ENCODE peak calls at places on chromosome 14, in four cellular contexts. One of them, this sample, is unnamed.

GRCh38 chr14:36057452-36058142 is 118.9 kb downstream of the PTCSC3 start:
- DNase-seq in CD8-positive, alpha-beta T cell: no peak
- DNase-seq in endothelial cell: no peak
- DNase-seq in breast epithelium: no peak
- DNase-seq in this sample: no peak

GRCh38 chr14:68819260-68819691 is 26.4 kb upstream of the ZFP36L1 start:
- DNase-seq in breast epithelium: peak
- DNase-seq in CD8-positive, alpha-beta T cell: no peak
- DNase-seq in endothelial cell: no peak
- DNase-seq in this sample: no peak

GRCh38 chr14:60637490-60638452 is 11.5 kb downstream of the SIX1 start:
- DNase-seq in CD8-positive, alpha-beta T cell: no peak
- DNase-seq in endothelial cell: peak
- DNase-seq in breast epithelium: no peak
- DNase-seq in this sample: no peak

GRCh38 chr14:89391123-89391522 is 25.9 kb downstream of the FOXN3 start:
- DNase-seq in breast epithelium: no peak
- DNase-seq in CD8-positive, alpha-beta T cell: no peak
- DNase-seq in endothelial cell: no peak
- DNase-seq in this sample: no peak

GRCh38 chr14:33259764-33260163 is 321.1 kb downstream of the NPAS3 start:
- DNase-seq in CD8-positive, alpha-beta T cell: no peak
- DNase-seq in endothelial cell: no peak
- DNase-seq in breast epithelium: no peak
- DNase-seq in this sample: no peak

GRCh38 chr14:31933716-31934115 is 143.4 kb upstream of the ARHGAP5 start:
- DNase-seq in breast epithelium: no peak
- DNase-seq in CD8-positive, alpha-beta T cell: no peak
- DNase-seq in endothelial cell: no peak
- DNase-seq in this sample: no peak

GRCh38 chr14:103593577-103593976 is 30.8 kb downstream of the COA8 start:
- DNase-seq in breast epithelium: no peak
- DNase-seq in endothelial cell: peak
- DNase-seq in CD8-positive, alpha-beta T cell: no peak
- DNase-seq in this sample: no peak

GRCh38 chr14:23167006-23167847 is 16.2 kb downstream of the SLC7A8 start:
- DNase-seq in breast epithelium: no peak
- DNase-seq in endothelial cell: no peak
- DNase-seq in CD8-positive, alpha-beta T cell: no peak
- DNase-seq in this sample: no peak

GRCh38 chr14:89137514-89138163 is 279.4 kb downstream of the FOXN3 start:
- DNase-seq in endothelial cell: no peak
- DNase-seq in CD8-positive, alpha-beta T cell: no peak
- DNase-seq in breast epithelium: peak
- DNase-seq in this sample: no peak

GRCh38 chr14:36942522-36943245 is 229.7 kb downstream of the SLC25A21 start:
- DNase-seq in endothelial cell: no peak
- DNase-seq in breast epithelium: no peak
- DNase-seq in CD8-positive, alpha-beta T cell: no peak
- DNase-seq in this sample: no peak

GRCh38 chr14:58560208-58560607 is 77.6 kb upstream of the DACT1 start:
- DNase-seq in CD8-positive, alpha-beta T cell: no peak
- DNase-seq in breast epithelium: no peak
- DNase-seq in endothelial cell: no peak
- DNase-seq in this sample: no peak

GRCh38 chr14:99273724-99274345 is 1.8 kb upstream of the BCL11B start:
- DNase-seq in endothelial cell: no peak
- DNase-seq in breast epithelium: no peak
- DNase-seq in CD8-positive, alpha-beta T cell: no peak
- DNase-seq in this sample: no peak

GRCh38 chr14:69105326-69105725 is 47.6 kb downstream of the DCAF5 start:
- DNase-seq in CD8-positive, alpha-beta T cell: no peak
- DNase-seq in breast epithelium: no peak
- DNase-seq in endothelial cell: no peak
- DNase-seq in this sample: no peak

DNA sequence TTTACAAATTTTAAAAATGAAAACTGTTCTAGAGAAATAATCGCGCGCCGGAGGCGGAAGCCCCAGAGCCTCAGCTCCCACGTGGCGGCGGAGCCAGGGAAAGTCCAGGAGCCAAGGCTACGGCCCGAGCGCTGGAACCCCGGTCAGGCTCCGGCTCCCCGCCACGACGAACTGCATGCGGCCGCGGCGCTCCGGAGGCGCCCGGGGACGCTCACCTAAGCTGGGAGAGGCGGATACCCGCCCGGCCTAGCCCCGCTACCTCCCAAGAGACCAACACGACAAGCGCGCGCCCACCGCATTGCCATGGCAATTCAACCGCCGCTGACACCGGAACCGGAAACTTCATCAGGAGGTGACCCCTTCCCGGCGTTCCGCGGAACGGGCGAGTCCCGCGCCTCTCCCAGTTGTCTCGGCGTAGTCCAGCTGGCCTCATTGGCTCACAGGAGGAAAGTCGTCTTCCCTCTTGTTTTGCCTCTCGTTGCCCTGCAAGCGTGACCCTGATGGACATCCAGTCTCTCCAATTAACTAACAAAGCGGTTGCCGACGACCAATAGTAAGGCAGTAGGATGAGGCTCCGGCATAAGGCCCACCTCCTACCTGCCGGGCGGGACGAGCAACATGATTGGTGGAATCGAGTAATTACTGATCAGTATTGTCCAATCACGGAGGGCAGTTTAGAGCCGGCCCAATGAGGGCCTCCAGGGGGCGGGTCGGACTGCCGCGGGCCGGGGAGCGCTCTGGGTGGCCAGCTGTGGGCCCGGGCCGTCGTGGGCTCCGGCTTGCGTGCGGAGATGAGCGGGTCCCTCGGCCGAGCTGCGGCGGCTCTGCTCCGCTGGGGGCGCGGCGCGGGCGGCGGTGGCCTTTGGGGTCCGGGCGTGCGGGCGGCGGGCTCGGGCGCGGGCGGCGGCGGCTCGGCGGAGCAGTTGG is at the start of gene GLRX5:
- DNase-seq in breast epithelium: peak
- DNase-seq in endothelial cell: peak
- DNase-seq in CD8-positive, alpha-beta T cell: peak
- DNase-seq in this sample: peak
- TF ChIP-seq CTCF in breast epithelium: no peak
- TF ChIP-seq CTCF in endothelial cell: no peak
- TF ChIP-seq CTCF in CD8-positive, alpha-beta T cell: no peak
- TF ChIP-seq CTCF in this sample: no peak

GRCh38 chr14:21395450-21395849 is 11.6 kb upstream of the SUPT16H start:
- DNase-seq in endothelial cell: no peak
- DNase-seq in breast epithelium: no peak
- DNase-seq in CD8-positive, alpha-beta T cell: no peak
- DNase-seq in this sample: no peak
- TF ChIP-seq CTCF in endothelial cell: no peak
- TF ChIP-seq CTCF in breast epithelium: no peak
- TF ChIP-seq CTCF in CD8-positive, alpha-beta T cell: no peak
- TF ChIP-seq CTCF in this sample: peak

DNA sequence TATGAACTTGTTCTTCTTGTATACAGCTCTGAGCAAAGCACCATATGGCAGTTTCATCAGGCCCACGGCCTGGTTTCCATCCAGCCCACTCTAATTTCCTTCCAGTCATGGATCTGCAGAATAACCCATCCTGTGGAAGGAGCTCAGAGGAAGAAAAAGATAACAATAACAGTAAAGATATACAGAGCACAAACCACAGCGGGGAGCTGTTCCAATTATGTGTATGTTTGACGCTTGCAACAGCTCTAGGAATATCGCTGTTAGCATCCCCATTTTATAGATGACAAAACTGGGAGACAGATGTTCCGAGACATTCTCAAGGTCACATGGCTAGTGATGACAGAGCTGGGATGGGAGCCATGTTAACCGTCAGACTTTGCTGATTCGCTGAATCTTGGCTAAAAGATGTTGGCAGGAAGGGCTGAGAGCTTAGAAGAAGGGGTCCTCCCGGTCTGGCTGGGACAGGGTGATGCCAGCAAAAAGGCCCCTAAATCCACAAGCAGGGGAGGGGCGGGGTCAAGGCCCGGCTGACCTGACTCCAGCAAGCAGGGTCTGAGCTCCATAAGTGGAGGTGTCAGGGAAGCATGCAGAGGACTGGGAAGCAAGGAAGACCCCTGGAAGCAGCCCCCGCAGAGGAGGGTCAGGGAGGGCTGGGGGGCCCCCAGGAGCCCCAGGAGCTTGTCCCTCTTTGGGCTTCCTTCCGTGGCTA is 34.3 kb upstream of the CIPC start:
- DNase-seq in breast epithelium: no peak
- DNase-seq in endothelial cell: no peak
- DNase-seq in CD8-positive, alpha-beta T cell: no peak
- DNase-seq in this sample: no peak
- TF ChIP-seq CTCF in breast epithelium: no peak
- TF ChIP-seq CTCF in endothelial cell: no peak
- TF ChIP-seq CTCF in CD8-positive, alpha-beta T cell: no peak
- TF ChIP-seq CTCF in this sample: no peak

DNA sequence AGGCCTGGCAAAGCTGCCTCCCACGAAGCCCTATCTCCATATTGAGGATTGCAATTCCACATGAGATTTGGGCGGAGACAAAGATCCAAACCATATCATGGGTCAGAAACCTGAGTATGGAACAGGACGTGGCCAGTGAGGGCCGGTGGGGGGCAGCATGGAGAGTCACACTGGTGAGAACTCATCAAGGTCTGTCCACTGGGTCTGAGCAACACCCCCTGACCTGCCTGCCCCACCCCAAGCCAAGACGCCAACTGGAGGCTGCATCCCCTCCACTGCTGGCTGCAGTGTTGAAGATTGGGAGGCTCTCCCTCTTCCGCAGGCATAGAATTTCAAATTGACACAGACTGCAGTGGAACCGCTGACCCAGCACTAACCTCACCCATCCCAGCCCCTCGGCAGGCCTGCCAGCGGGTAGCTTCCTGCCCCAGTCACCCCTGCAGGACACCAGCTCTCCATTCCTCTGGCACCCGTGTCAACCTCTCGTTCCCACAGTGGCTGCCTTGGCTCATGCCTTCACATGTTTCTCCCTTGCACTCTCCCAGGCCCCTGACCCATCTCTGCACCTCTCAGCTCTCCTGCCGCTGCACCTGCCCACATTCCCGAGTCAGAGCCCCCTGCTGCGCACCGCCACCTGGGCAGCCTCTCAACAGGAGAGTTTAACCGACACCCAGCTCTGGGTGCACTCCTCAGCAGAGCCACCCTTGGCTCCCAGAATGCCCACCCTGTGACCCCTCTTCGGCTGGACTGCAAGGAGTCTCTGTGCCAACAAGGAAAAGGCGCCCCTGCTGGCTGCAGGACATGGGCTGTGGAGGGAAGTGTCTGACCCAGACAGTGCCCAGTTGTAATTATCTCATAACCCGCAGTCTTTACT is 45.2 kb upstream of the PPP2R5C start:
- DNase-seq in endothelial cell: no peak
- DNase-seq in CD8-positive, alpha-beta T cell: no peak
- DNase-seq in breast epithelium: peak
- DNase-seq in this sample: no peak
- TF ChIP-seq CTCF in endothelial cell: no peak
- TF ChIP-seq CTCF in CD8-positive, alpha-beta T cell: no peak
- TF ChIP-seq CTCF in breast epithelium: no peak
- TF ChIP-seq CTCF in this sample: no peak

DNA sequence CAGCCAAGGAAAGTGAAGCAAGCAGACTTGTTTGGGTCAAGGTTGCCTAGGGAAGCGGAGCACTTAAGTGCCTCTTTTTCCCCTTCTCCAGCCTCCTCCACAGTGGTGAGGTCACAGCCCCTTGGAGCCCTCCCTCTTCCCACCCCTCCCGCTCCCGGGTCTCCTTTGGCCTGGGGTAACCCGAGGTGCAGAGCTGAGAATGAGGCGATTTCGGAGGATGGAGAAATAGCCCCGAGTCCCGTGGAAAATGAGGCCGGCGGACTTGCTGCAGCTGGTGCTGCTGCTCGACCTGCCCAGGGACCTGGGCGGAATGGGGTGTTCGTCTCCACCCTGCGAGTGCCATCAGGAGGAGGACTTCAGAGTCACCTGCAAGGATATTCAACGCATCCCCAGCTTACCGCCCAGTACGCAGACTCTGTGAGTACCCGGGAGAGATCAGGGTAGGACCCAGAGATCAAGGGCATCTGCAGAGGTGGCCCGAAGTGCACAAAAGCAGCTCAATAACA is at the start of gene TSHR:
- DNase-seq in breast epithelium: no peak
- DNase-seq in endothelial cell: peak
- DNase-seq in CD8-positive, alpha-beta T cell: no peak
- DNase-seq in this sample: no peak
- TF ChIP-seq CTCF in breast epithelium: no peak
- TF ChIP-seq CTCF in endothelial cell: no peak
- TF ChIP-seq CTCF in CD8-positive, alpha-beta T cell: no peak
- TF ChIP-seq CTCF in this sample: no peak

DNA sequence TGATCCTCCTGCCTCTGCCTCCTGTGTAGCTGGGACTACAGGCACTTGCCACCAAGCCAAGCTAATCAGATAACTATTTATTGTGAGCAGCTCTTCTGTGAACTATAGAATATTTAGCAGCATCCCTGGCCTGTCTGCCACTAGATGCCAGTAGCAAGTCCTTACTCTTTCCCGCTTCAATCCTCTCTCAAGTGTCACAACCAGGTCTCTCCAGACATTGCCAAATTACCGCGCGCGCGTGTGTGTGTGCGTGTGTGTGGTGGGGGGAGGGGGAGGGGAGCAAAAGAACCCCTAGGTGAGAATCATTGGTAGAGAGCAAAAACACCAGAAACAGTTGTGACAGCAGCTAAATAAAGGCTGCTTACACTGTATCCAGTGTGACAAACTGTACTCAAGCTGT is 49.9 kb downstream of the PPP2R5E start:
- DNase-seq in CD8-positive, alpha-beta T cell: no peak
- DNase-seq in breast epithelium: no peak
- DNase-seq in endothelial cell: no peak
- DNase-seq in this sample: no peak
- TF ChIP-seq CTCF in CD8-positive, alpha-beta T cell: no peak
- TF ChIP-seq CTCF in breast epithelium: no peak
- TF ChIP-seq CTCF in endothelial cell: no peak
- TF ChIP-seq CTCF in this sample: peak

GRCh38 chr14:53127832-53128231 is 25.3 kb downstream of the DDHD1 start:
- DNase-seq in breast epithelium: no peak
- DNase-seq in CD8-positive, alpha-beta T cell: no peak
- DNase-seq in endothelial cell: no peak
- DNase-seq in this sample: no peak

GRCh38 chr14:53128303-53128702 is 24.8 kb downstream of the DDHD1 start:
- DNase-seq in endothelial cell: no peak
- DNase-seq in CD8-positive, alpha-beta T cell: no peak
- DNase-seq in breast epithelium: no peak
- DNase-seq in this sample: no peak

GRCh38 chr14:53127151-53127550 is 26.0 kb downstream of the DDHD1 start:
- DNase-seq in CD8-positive, alpha-beta T cell: no peak
- DNase-seq in endothelial cell: no peak
- DNase-seq in breast epithelium: no peak
- DNase-seq in this sample: no peak

GRCh38 chr14:53124778-53125177 is 28.3 kb downstream of the DDHD1 start:
- DNase-seq in endothelial cell: no peak
- DNase-seq in breast epithelium: no peak
- DNase-seq in CD8-positive, alpha-beta T cell: no peak
- DNase-seq in this sample: no peak

GRCh38 chr14:53126705-53127104 is 26.4 kb downstream of the DDHD1 start:
- DNase-seq in breast epithelium: no peak
- DNase-seq in CD8-positive, alpha-beta T cell: no peak
- DNase-seq in endothelial cell: no peak
- DNase-seq in this sample: no peak
- TF ChIP-seq CTCF in breast epithelium: no peak
- TF ChIP-seq CTCF in CD8-positive, alpha-beta T cell: no peak
- TF ChIP-seq CTCF in endothelial cell: no peak
- TF ChIP-seq CTCF in this sample: no peak

GRCh38 chr14:101031186-101031585 is 127.7 kb upstream of the RTL1 start:
- DNase-seq in endothelial cell: no peak
- DNase-seq in breast epithelium: no peak
- DNase-seq in CD8-positive, alpha-beta T cell: no peak
- DNase-seq in this sample: no peak
- TF ChIP-seq CTCF in endothelial cell: no peak
- TF ChIP-seq CTCF in breast epithelium: no peak
- TF ChIP-seq CTCF in CD8-positive, alpha-beta T cell: no peak
- TF ChIP-seq CTCF in this sample: no peak

This sample was measured in D721Med.